ENCODE peak calls at places on chromosomes 7 and 10, in six cellular contexts. P is body of pancreas, T is GM12878, A is tibial nerve, F is ovary, I is A549. L is an unnamed sample.

GRCh38 chr7:109879429-109879828 is 1211.5 kb upstream of the LRRN3 start:
- DNase-seq in A (no peak), P (no peak), F (no peak), I (no peak), T (no peak), L (no peak)

GRCh38 chr7:157073335-157073734 is 62.9 kb upstream of the MNX1 start:
- DNase-seq in P (no peak), F (no peak), A (no peak), T (no peak), I (no peak), L (no peak)

GRCh38 chr10:4825868-4826787 is at the start of gene AKR1E2:
- DNase-seq in P (peak), T (no peak), F (peak), I (peak), A (peak), L (peak)

GRCh38 chr10:108036298-108036697 is 871.8 kb upstream of the SORCS1 start:
- DNase-seq in F (no peak), I (no peak), T (no peak), P (no peak), A (no peak), L (no peak)

GRCh38 chr7:43784030-43785001 is 25.8 kb downstream of the BLVRA start:
- DNase-seq in T (peak), A (no peak), F (no peak), I (no peak), P (no peak), L (no peak)

GRCh38 chr7:124566576-124566975 is 199.0 kb downstream of the GPR37 start:
- DNase-seq in F (no peak), T (no peak), A (no peak), I (peak), P (peak), L (no peak)

GRCh38 chr7:134627109-134627774 is 19.4 kb upstream of the BPGM start:
- DNase-seq in P (no peak), F (no peak), T (no peak), A (no peak), I (no peak), L (no peak)

GRCh38 chr7:120272261-120272895 is 597 bp upstream of the KCND2 start:
- DNase-seq in F (peak), P (peak), I (peak), A (no peak), T (peak), L (no peak)

GRCh38 chr10:91891285-91892001 is 17.8 kb downstream of the FGFBP3 start:
- DNase-seq in T (no peak), A (no peak), F (no peak), I (peak), P (no peak), L (no peak)

GRCh38 chr7:51067757-51068156 is 248.9 kb downstream of the COBL start:
- DNase-seq in P (peak), F (peak), I (peak), T (no peak), A (peak), L (peak)

GRCh38 chr7:123624527-123625183 is 23.0 kb downstream of the ASB15 start:
- DNase-seq in I (peak), F (no peak), P (peak), A (peak), T (peak), L (peak)

DNA sequence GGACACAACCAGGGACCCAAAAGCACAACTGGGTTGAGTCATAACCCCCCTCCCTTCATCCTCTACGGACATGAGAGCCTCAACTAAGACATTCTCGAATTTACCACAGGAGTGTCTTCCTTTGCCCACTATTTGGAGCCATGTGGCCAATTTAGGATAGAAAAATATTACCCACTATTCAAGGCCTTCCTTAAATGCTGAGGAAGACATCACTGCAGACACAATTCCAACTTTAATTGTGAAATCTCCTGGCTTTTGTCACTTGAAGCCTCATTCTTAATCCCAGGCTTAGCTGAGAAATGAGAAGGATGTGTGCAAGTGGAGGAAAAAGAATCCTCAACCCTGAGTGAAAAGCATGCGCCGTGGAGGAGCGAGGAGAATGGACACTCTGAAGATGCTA is 11.8 kb downstream of the CTBP2 start:
- DNase-seq in F (no peak), T (no peak), I (no peak), A (no peak), P (no peak), L (no peak)
- H3K4me3 ChIP-seq in F (no peak), T (no peak), I (no peak), A (no peak), P (no peak), L (no peak)

DNA sequence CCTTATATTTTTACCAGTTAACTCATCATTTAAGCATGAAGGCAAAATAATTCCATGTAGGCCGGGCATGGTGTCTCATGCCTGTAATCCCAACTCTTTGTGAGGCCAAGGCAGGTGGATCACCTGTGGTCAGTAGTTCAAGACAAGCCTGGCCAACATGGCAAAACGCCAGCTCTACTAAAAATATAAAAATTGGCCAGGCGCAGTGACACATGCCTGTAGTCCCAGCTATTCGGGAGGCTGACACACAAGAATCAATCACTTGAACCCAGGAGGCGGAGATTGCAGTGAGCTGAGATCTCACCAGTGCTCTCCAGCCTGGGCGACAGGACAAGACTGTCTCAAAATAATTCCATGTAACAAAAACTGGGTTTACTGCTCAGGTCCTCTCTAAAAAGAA is 18.3 kb downstream of the HNRNPA2B1 start:
- DNase-seq in F (no peak), T (no peak), A (no peak), P (peak), I (no peak), L (no peak)
- TF ChIP-seq POLR2A in F (no peak), T (no peak), A (no peak), P (peak), I (no peak), L (no peak)

GRCh38 chr10:47299989-47300931 is at the start of gene GDF10:
- DNase-seq in F (no peak), P (peak), I (no peak), A (no peak), T (no peak), L (no peak)
- H3K4me3 ChIP-seq in F (peak), P (peak), I (peak), A (peak), T (no peak), L (peak)

GRCh38 chr7:55058314-55058713 is 39.5 kb downstream of the EGFR start:
- DNase-seq in F (no peak), I (no peak), T (no peak), P (no peak), A (no peak), L (no peak)

GRCh38 chr7:55055479-55055878 is 36.7 kb downstream of the EGFR start:
- DNase-seq in P (no peak), T (no peak), I (no peak), A (no peak), F (no peak), L (no peak)

GRCh38 chr7:55056068-55056467 is 37.3 kb downstream of the EGFR start:
- DNase-seq in I (no peak), P (no peak), A (no peak), F (no peak), T (no peak), L (no peak)

GRCh38 chr7:55054758-55055157 is 35.9 kb downstream of the EGFR start:
- DNase-seq in I (no peak), T (no peak), P (no peak), A (no peak), F (no peak), L (no peak)

DNA sequence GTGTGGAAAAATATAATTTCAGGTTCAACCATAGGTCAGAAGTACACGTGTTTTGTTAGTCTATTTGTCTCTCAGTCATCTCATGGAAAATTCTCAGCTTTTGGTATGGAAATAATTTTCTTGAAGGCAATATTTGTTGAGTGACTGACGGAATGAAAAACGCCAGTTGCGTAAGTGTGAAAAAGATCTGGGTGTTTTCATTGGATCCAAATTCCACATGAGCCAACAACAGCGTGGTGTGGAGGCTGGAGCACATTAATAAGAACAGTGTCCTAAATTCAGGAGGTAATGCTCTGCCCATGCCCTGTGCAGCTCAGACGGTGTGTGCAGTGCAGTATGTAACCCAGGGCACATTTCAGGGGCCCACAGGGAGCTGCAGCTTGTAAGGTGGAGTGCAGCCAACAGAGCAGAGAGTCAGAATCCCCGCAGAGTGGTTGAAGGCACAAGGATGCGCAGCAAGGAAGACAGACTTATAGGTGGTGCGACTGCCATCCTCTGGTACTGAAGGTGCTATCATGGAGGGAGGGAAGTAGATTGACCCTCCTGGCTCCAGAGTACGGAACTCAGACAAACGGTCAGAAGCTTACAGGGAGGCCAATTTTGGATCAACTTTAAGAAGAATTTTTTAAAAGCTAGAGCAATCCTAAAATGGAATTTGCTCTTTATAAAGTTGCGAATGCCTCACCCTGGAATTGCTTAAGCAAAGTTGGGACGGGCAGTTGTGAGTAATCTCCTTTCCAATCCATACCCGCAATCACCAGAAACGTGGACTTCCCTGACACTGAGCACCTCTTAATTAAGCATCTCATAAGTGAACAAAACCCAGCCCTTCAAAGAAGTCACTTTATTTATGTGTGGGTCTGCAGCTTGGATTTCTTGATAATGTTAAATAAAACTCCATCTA is 38.0 kb downstream of the EGFR start:
- DNase-seq in T (no peak), I (peak), A (peak), F (no peak), P (no peak), L (no peak)
- TF ChIP-seq POLR2A in T (no peak), I (no peak), A (peak), F (no peak), P (no peak), L (no peak)

GRCh38 chr7:150799741-150800575 is at the start of gene TMEM176B:
- DNase-seq in I (no peak), P (peak), T (no peak), A (no peak), F (peak), L (no peak)
- H3K4me3 ChIP-seq in I (no peak), P (peak), T (no peak), A (peak), F (peak), L (peak)